ENCODE peak calls at places on chromosomes 2 and 18, in five cellular contexts. One of them, this sample, is unnamed. For H3K36me3, the result is how much of the 10 kb centered on the place peaks cover.

GRCh38 chr2:98446850-98447249 is 2.2 kb downstream of the INPP4A start:
- DNase-seq in transverse colon: no peak
- DNase-seq in IMR-90: no peak
- DNase-seq in body of pancreas: no peak
- DNase-seq in gastrocnemius medialis: no peak
- DNase-seq in this sample: no peak

GRCh38 chr2:175633227-175633626 is 368.8 kb downstream of the LNPK start:
- DNase-seq in transverse colon: peak
- DNase-seq in IMR-90: no peak
- DNase-seq in body of pancreas: no peak
- DNase-seq in gastrocnemius medialis: no peak
- DNase-seq in this sample: no peak

GRCh38 chr2:193627187-193627917 is 1432.6 kb upstream of the TMEFF2 start:
- DNase-seq in transverse colon: peak
- DNase-seq in IMR-90: no peak
- DNase-seq in body of pancreas: no peak
- DNase-seq in gastrocnemius medialis: no peak
- DNase-seq in this sample: no peak

GRCh38 chr2:165593081-165593480 is 123.6 kb downstream of the CSRNP3 start:
- DNase-seq in transverse colon: no peak
- DNase-seq in IMR-90: no peak
- DNase-seq in body of pancreas: no peak
- DNase-seq in gastrocnemius medialis: no peak
- DNase-seq in this sample: no peak

GRCh38 chr2:143936758-143937562 is 583.0 kb downstream of the ZEB2 start:
- DNase-seq in transverse colon: no peak
- DNase-seq in IMR-90: peak
- DNase-seq in body of pancreas: no peak
- DNase-seq in gastrocnemius medialis: peak
- DNase-seq in this sample: peak

GRCh38 chr2:213202006-213202405 is 50.6 kb upstream of the IKZF2 start:
- DNase-seq in transverse colon: no peak
- DNase-seq in IMR-90: no peak
- DNase-seq in body of pancreas: peak
- DNase-seq in gastrocnemius medialis: no peak
- DNase-seq in this sample: no peak

GRCh38 chr2:59176737-59177136 is 935.6 kb upstream of the FANCL start:
- DNase-seq in transverse colon: no peak
- DNase-seq in IMR-90: no peak
- DNase-seq in body of pancreas: no peak
- DNase-seq in gastrocnemius medialis: no peak
- DNase-seq in this sample: no peak

GRCh38 chr2:58155160-58155778 is 85.9 kb downstream of the FANCL start:
- DNase-seq in transverse colon: no peak
- DNase-seq in IMR-90: no peak
- DNase-seq in body of pancreas: no peak
- DNase-seq in gastrocnemius medialis: no peak
- DNase-seq in this sample: no peak

GRCh38 chr2:231781798-231782726 is 980 bp upstream of the PDE6D start:
- DNase-seq in transverse colon: peak
- DNase-seq in IMR-90: peak
- DNase-seq in body of pancreas: peak
- DNase-seq in gastrocnemius medialis: peak
- DNase-seq in this sample: no peak

GRCh38 chr2:215002500-215002899 is 135.9 kb downstream of the ABCA12 start:
- DNase-seq in transverse colon: no peak
- DNase-seq in IMR-90: peak
- DNase-seq in body of pancreas: peak
- DNase-seq in gastrocnemius medialis: no peak
- DNase-seq in this sample: no peak

GRCh38 chr2:112957511-112957910 is 20.3 kb upstream of the IL36G start:
- DNase-seq in transverse colon: no peak
- DNase-seq in IMR-90: no peak
- DNase-seq in body of pancreas: no peak
- DNase-seq in gastrocnemius medialis: no peak
- DNase-seq in this sample: no peak

GRCh38 chr2:161947394-161947793 is 126.6 kb downstream of the DPP4 start:
- DNase-seq in transverse colon: no peak
- DNase-seq in IMR-90: no peak
- DNase-seq in body of pancreas: no peak
- DNase-seq in gastrocnemius medialis: no peak
- DNase-seq in this sample: no peak

GRCh38 chr2:105504459-105504858 is 105.6 kb upstream of the FHL2 start:
- DNase-seq in transverse colon: no peak
- DNase-seq in IMR-90: no peak
- DNase-seq in body of pancreas: no peak
- DNase-seq in gastrocnemius medialis: no peak
- DNase-seq in this sample: no peak

GRCh38 chr2:3745901-3746300 is 42.5 kb downstream of the DCDC2C start:
- DNase-seq in transverse colon: no peak
- DNase-seq in IMR-90: no peak
- DNase-seq in body of pancreas: no peak
- DNase-seq in gastrocnemius medialis: no peak
- DNase-seq in this sample: no peak

GRCh38 chr2:236916181-236916580 is 169.5 kb upstream of the COPS8 start:
- DNase-seq in transverse colon: peak
- DNase-seq in IMR-90: no peak
- DNase-seq in body of pancreas: no peak
- DNase-seq in gastrocnemius medialis: no peak
- DNase-seq in this sample: no peak

GRCh38 chr2:96554293-96555145 is 18.0 kb downstream of the ARID5A start:
- DNase-seq in transverse colon: peak
- DNase-seq in IMR-90: peak
- DNase-seq in body of pancreas: peak
- DNase-seq in gastrocnemius medialis: peak
- DNase-seq in this sample: peak

GRCh38 chr2:99278793-99279291 is 22.2 kb downstream of the LYG1 start:
- DNase-seq in transverse colon: no peak
- DNase-seq in IMR-90: peak
- DNase-seq in body of pancreas: no peak
- DNase-seq in gastrocnemius medialis: no peak
- DNase-seq in this sample: no peak

GRCh38 chr18:58897994-58898393 is 33.3 kb downstream of the ZNF532 start:
- DNase-seq in transverse colon: no peak
- DNase-seq in IMR-90: no peak
- DNase-seq in body of pancreas: no peak
- DNase-seq in gastrocnemius medialis: no peak
- DNase-seq in this sample: no peak

GRCh38 chr2:134260726-134261125 is 6.9 kb downstream of the MGAT5 start:
- DNase-seq in transverse colon: no peak
- DNase-seq in IMR-90: peak
- DNase-seq in body of pancreas: peak
- DNase-seq in gastrocnemius medialis: no peak
- DNase-seq in this sample: no peak

GRCh38 chr18:23209031-23209430 is 73.7 kb downstream of the CABLES1 start:
- DNase-seq in transverse colon: no peak
- DNase-seq in IMR-90: peak
- DNase-seq in body of pancreas: no peak
- DNase-seq in gastrocnemius medialis: no peak
- DNase-seq in this sample: no peak

GRCh38 chr2:100554788-100555407 is 7.9 kb upstream of the PDCL3 start:
- DNase-seq in transverse colon: peak
- DNase-seq in IMR-90: no peak
- DNase-seq in body of pancreas: peak
- DNase-seq in gastrocnemius medialis: no peak
- DNase-seq in this sample: no peak

GRCh38 chr2:15407666-15408065 is 153.5 kb downstream of the NBAS start:
- DNase-seq in transverse colon: no peak
- DNase-seq in IMR-90: no peak
- DNase-seq in body of pancreas: no peak
- DNase-seq in gastrocnemius medialis: no peak
- DNase-seq in this sample: no peak

GRCh38 chr2:229794636-229795035 is 80.3 kb upstream of the DNER start:
- DNase-seq in transverse colon: no peak
- DNase-seq in IMR-90: no peak
- DNase-seq in body of pancreas: no peak
- DNase-seq in gastrocnemius medialis: no peak
- DNase-seq in this sample: no peak
- H3K36me3 ChIP-seq in transverse colon: half or more
- H3K36me3 ChIP-seq in IMR-90: under half
- H3K36me3 ChIP-seq in body of pancreas: under half
- H3K36me3 ChIP-seq in gastrocnemius medialis: under half
- H3K36me3 ChIP-seq in this sample: half or more

GRCh38 chr2:39541011-39541930 is 104.2 kb upstream of the MAP4K3 start:
- DNase-seq in transverse colon: no peak
- DNase-seq in IMR-90: no peak
- DNase-seq in body of pancreas: peak
- DNase-seq in gastrocnemius medialis: no peak
- DNase-seq in this sample: no peak

GRCh38 chr2:39537150-39537549 is 100.1 kb upstream of the MAP4K3 start:
- DNase-seq in transverse colon: no peak
- DNase-seq in IMR-90: no peak
- DNase-seq in body of pancreas: no peak
- DNase-seq in gastrocnemius medialis: no peak
- DNase-seq in this sample: no peak

GRCh38 chr2:39535606-39536185 is 98.6 kb upstream of the MAP4K3 start:
- DNase-seq in transverse colon: no peak
- DNase-seq in IMR-90: no peak
- DNase-seq in body of pancreas: no peak
- DNase-seq in gastrocnemius medialis: no peak
- DNase-seq in this sample: no peak

GRCh38 chr2:39542523-39542922 is 105.4 kb upstream of the MAP4K3 start:
- DNase-seq in transverse colon: no peak
- DNase-seq in IMR-90: no peak
- DNase-seq in body of pancreas: no peak
- DNase-seq in gastrocnemius medialis: no peak
- DNase-seq in this sample: no peak

DNA sequence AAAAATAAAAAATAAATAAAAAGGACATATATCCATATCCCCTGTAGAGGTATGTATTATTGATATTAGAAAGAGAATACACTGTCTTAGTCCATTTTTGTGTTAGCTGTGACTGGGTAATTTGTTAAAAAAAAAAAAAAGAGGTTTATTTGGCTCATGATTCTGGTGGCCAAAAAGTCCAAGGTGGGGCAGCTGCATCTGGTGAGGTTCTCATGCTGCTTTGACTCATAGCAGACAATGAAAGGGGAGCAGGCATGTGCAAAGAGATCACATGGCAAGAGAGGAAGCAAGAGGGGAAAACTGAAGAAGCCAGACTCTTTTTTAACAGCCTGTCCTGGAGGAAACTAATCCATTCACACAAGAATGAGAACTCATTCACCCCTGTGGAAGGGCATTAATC is 101.6 kb upstream of the MAP4K3 start:
- DNase-seq in transverse colon: no peak
- DNase-seq in IMR-90: no peak
- DNase-seq in body of pancreas: no peak
- DNase-seq in gastrocnemius medialis: no peak
- DNase-seq in this sample: no peak
- TF ChIP-seq POLR2A in transverse colon: no peak
- TF ChIP-seq POLR2A in IMR-90: no peak
- TF ChIP-seq POLR2A in body of pancreas: no peak
- TF ChIP-seq POLR2A in gastrocnemius medialis: no peak
- TF ChIP-seq POLR2A in this sample: no peak

GRCh38 chr2:238441262-238442114 is 14.8 kb downstream of the ASB1 start:
- DNase-seq in transverse colon: no peak
- DNase-seq in IMR-90: peak
- DNase-seq in body of pancreas: no peak
- DNase-seq in gastrocnemius medialis: no peak
- DNase-seq in this sample: no peak

GRCh38 chr2:238440331-238440730 is 13.6 kb downstream of the ASB1 start:
- DNase-seq in transverse colon: no peak
- DNase-seq in IMR-90: no peak
- DNase-seq in body of pancreas: no peak
- DNase-seq in gastrocnemius medialis: peak
- DNase-seq in this sample: no peak

GRCh38 chr2:238439912-238440311 is 13.2 kb downstream of the ASB1 start:
- DNase-seq in transverse colon: no peak
- DNase-seq in IMR-90: no peak
- DNase-seq in body of pancreas: no peak
- DNase-seq in gastrocnemius medialis: no peak
- DNase-seq in this sample: no peak

GRCh38 chr2:238440767-238441166 is 14.0 kb downstream of the ASB1 start:
- DNase-seq in transverse colon: no peak
- DNase-seq in IMR-90: no peak
- DNase-seq in body of pancreas: no peak
- DNase-seq in gastrocnemius medialis: peak
- DNase-seq in this sample: no peak

DNA sequence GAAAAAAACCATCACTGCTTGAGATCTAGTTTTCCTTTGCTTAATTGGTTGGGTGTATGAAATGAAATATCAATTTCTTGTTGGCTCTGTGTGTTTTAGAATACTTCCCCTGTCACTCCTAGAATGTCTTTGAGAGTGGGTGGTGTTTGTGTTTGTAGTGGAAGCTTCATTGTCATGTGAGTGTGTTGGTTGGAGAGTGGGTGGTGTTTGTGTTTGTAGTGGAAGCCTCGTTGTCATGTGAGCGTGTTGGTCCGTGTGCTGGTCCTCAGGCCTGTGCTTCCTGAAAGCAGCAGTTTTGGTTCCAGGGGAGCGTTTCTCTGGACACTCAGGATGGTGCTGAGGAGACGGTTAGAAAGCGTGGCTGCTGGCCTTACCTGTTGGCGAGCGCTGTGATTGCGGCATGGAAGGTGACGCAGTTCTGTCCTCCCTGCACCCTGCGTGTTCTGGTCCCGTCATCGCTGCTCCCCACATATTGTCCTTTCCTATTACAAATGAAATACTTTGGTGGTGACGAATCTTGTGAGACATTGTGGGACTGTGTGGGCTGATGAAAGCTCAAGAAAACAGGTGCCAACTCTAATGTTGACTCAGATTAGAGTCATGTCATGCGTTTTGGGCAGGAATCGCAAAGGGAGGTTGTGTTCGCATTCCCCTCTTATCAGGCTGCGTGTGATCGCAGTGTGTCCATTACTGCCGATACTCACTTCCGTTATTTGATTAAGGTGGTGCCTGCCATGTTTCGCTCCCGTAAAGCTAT is 12.5 kb downstream of the ASB1 start:
- DNase-seq in transverse colon: no peak
- DNase-seq in IMR-90: peak
- DNase-seq in body of pancreas: no peak
- DNase-seq in gastrocnemius medialis: peak
- DNase-seq in this sample: peak
- H3K36me3 ChIP-seq in transverse colon: under half
- H3K36me3 ChIP-seq in IMR-90: under half
- H3K36me3 ChIP-seq in body of pancreas: under half
- H3K36me3 ChIP-seq in gastrocnemius medialis: under half
- H3K36me3 ChIP-seq in this sample: under half

DNA sequence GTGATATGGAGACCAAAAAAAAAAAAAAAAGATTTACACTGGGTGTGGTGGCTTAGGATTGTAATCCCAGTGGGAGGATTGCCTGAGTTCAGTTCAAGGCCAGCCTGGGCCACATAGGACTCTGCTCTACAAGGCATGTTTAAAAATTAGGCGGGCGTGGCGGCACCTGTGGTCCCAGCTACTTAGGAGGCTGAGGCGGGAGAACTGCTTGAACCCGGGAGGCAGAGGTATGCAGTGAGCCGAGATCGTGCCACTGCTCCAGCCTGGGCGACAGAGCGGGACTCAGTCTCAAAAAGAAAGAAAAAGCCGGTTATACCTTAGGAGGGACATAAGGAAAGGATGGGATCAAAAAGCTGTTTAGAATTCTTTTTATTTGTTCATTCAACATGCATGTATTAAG is 707 bp upstream of the SPDYA start:
- DNase-seq in transverse colon: no peak
- DNase-seq in IMR-90: no peak
- DNase-seq in body of pancreas: no peak
- DNase-seq in gastrocnemius medialis: no peak
- DNase-seq in this sample: no peak
- TF ChIP-seq POLR2A in transverse colon: no peak
- TF ChIP-seq POLR2A in IMR-90: no peak
- TF ChIP-seq POLR2A in body of pancreas: no peak
- TF ChIP-seq POLR2A in gastrocnemius medialis: no peak
- TF ChIP-seq POLR2A in this sample: no peak

This sample was measured in heart left ventricle.